ENCODE peak calls at places on chromosomes 12 and 14, in ten cellular contexts. I is endothelial cell of umbilical vein; K is stimulated activated CD8-positive, alpha-beta memory T cell treated with anti-CD3 and anti-CD28 coated beads, Interleukin-12 subunit alpha, Interleukin-12 subunit beta, amount 100 ng/mL, for 4 hours; Y is GF-D8; C is SHP77; S is Ammon's horn; L is activated CD8-positive, alpha-beta memory T cell treated with anti-CD3 and anti-CD28 coated beads for 48 hours; W is cardiac fibroblast; A is activated CD4-positive, alpha-beta T cell treated with anti-CD3 and anti-CD28 coated beads, Interleukin-2, amount 50 U/mL, for 4 hours; G is stimulated activated naive B cell treated with anti-CD40 and anti-IgM and Interleukin-4, amounts not matched to agents 10 μg/mL and 1 μg/mL and 100 μg/mL, for 72 hours. Z is an unnamed sample.

GRCh38 chr12:93514853-93515252 is 47.5 kb downstream of the MRPL42 start:
- DNase-seq in I (no peak), K (no peak), Y (no peak), C (no peak), S (no peak), L (no peak), W (peak), A (no peak), G (no peak), Z (no peak)

GRCh38 chr14:70555890-70556289 is 21.1 kb upstream of the ADAM20 start:
- DNase-seq in I (no peak), K (no peak), Y (no peak), C (no peak), S (no peak), L (no peak), W (peak), A (no peak), G (no peak), Z (no peak)

GRCh38 chr14:105168093-105168420 is 519 bp downstream of the JAG2 start:
- DNase-seq in I (no peak), K (no peak), Y (no peak), C (no peak), S (no peak), L (no peak), W (no peak), A (no peak), G (no peak), Z (no peak)

GRCh38 chr14:43043851-43044250 is 1437.2 kb downstream of the LRFN5 start:
- DNase-seq in I (no peak), K (no peak), Y (no peak), C (no peak), S (no peak), L (no peak), W (no peak), A (no peak), G (no peak), Z (no peak)

GRCh38 chr12:116863275-116863767 is 17.9 kb downstream of the HRK start:
- DNase-seq in I (peak), K (no peak), Y (no peak), C (peak), S (no peak), L (no peak), W (peak), A (no peak), G (no peak), Z (no peak)

GRCh38 chr12:123388218-123388947 is 4.5 kb downstream of the KMT5A start:
- DNase-seq in I (peak), K (peak), Y (peak), C (peak), S (peak), L (peak), W (peak), A (peak), G (peak), Z (peak)

GRCh38 chr14:77098470-77099353 is 654 bp downstream of the CIPC start:
- DNase-seq in I (peak), K (no peak), Y (no peak), C (no peak), S (peak), L (peak), W (no peak), A (no peak), G (no peak), Z (peak)

GRCh38 chr14:101707285-101707842 is 54.1 kb upstream of the PPP2R5C start:
- DNase-seq in I (peak), K (no peak), Y (peak), C (peak), S (peak), L (peak), W (peak), A (peak), G (peak), Z (peak)

GRCh38 chr14:54512393-54512792 is 2.7 kb downstream of the CGRRF1 start:
- DNase-seq in I (peak), K (no peak), Y (no peak), C (no peak), S (peak), L (no peak), W (no peak), A (no peak), G (no peak), Z (no peak)

Z was measured in midbrain.